ENCODE peak calls at places on chromosomes 5 and 9, in four cellular contexts. Y is K562, M is HepG2, X is GM12878. F is an unnamed sample.

GRCh38 chr5:148776780-148777179 is 49.6 kb upstream of the ADRB2 start:
- DNase-seq in X (no peak), Y (no peak), M (no peak), F (no peak)

GRCh38 chr5:142543951-142544753 is 141.7 kb downstream of the FGF1 start:
- DNase-seq in Y (no peak), M (no peak), X (no peak), F (no peak)

GRCh38 chr5:10301842-10302610 is 5.7 kb downstream of the CMBL start:
- DNase-seq in M (no peak), Y (no peak), X (no peak), F (no peak)

GRCh38 chr9:134313470-134313869 is 12.8 kb upstream of the RXRA start:
- DNase-seq in Y (no peak), M (no peak), X (no peak), F (no peak)

GRCh38 chr9:108830292-108830691 is 25.5 kb downstream of the ACTL7B start:
- DNase-seq in M (no peak), X (no peak), Y (no peak), F (no peak)

GRCh38 chr5:132190161-132190817 is 37.4 kb downstream of the P4HA2 start:
- DNase-seq in X (no peak), M (peak), Y (peak), F (peak)

GRCh38 chr5:134026521-134027202 is 21.9 kb upstream of the VDAC1 start:
- DNase-seq in Y (peak), M (peak), X (no peak), F (peak)

GRCh38 chr5:75610201-75610600 is 1.1 kb upstream of the ANKDD1B start:
- DNase-seq in Y (no peak), X (no peak), M (no peak), F (no peak)

GRCh38 chr5:110354341-110354740 is 372.1 kb downstream of the TMEM232 start:
- DNase-seq in X (no peak), M (no peak), Y (no peak), F (no peak)

GRCh38 chr9:35142037-35142436 is 19.8 kb upstream of the UNC13B start:
- DNase-seq in X (no peak), M (no peak), Y (no peak), F (no peak)

GRCh38 chr5:127961006-127961763 is 122.4 kb upstream of the SLC12A2 start:
- DNase-seq in M (no peak), X (no peak), Y (no peak), F (no peak)

GRCh38 chr9:124215956-124216355 is 41.8 kb upstream of the NEK6 start:
- DNase-seq in Y (no peak), M (no peak), X (no peak), F (no peak)

GRCh38 chr5:139494256-139494655 is 11.7 kb upstream of the STING1 start:
- DNase-seq in X (no peak), Y (no peak), M (no peak), F (no peak)

GRCh38 chr5:141657937-141658545 is 6.8 kb upstream of the FCHSD1 start:
- DNase-seq in X (no peak), M (peak), Y (peak), F (no peak)

GRCh38 chr5:174329738-174330137 is 284.2 kb downstream of the NSG2 start:
- DNase-seq in Y (no peak), M (no peak), X (no peak), F (no peak)

GRCh38 chr5:32598270-32598937 is 13.0 kb downstream of the SUB1 start:
- DNase-seq in Y (no peak), M (no peak), X (no peak), F (no peak)

GRCh38 chr9:37390759-37391158 is 31.7 kb upstream of the GRHPR start:
- DNase-seq in Y (peak), M (peak), X (peak), F (peak)

GRCh38 chr5:31502506-31502905 is 29.4 kb downstream of the DROSHA start:
- DNase-seq in Y (no peak), X (no peak), M (no peak), F (no peak)

GRCh38 chr5:154196955-154197652 is 6.6 kb downstream of the GALNT10 start:
- DNase-seq in M (peak), Y (peak), X (no peak), F (no peak)

GRCh38 chr9:134916161-134916665 is 1.5 kb downstream of the FCN1 start:
- DNase-seq in X (no peak), M (no peak), Y (no peak), F (no peak)

GRCh38 chr5:83549681-83550080 is 78.1 kb downstream of the VCAN start:
- DNase-seq in M (no peak), X (no peak), Y (no peak), F (no peak)

GRCh38 chr5:123204224-123204623 is 115.2 kb downstream of the PRDM6 start:
- DNase-seq in Y (no peak), X (no peak), M (no peak), F (no peak)

GRCh38 chr5:6748142-6748541 is 34.9 kb downstream of the TENT4A start:
- DNase-seq in X (no peak), M (no peak), Y (no peak), F (no peak)

GRCh38 chr9:70865471-70865870 is 255.9 kb downstream of the TRPM3 start:
- DNase-seq in Y (no peak), M (no peak), X (no peak), F (no peak)

GRCh38 chr5:32720295-32720694 is 9.2 kb downstream of the NPR3 start:
- DNase-seq in M (no peak), X (no peak), Y (no peak), F (no peak)

GRCh38 chr5:10199700-10200099 is 50.0 kb downstream of the ATPSCKMT start:
- DNase-seq in M (no peak), Y (no peak), X (no peak), F (no peak)

GRCh38 chr5:103232393-103232999 is 26.1 kb upstream of the MACIR start:
- DNase-seq in M (peak), X (no peak), Y (peak), F (peak)

GRCh38 chr5:93915142-93915553 is 173.7 kb upstream of the POU5F2 start:
- DNase-seq in X (peak), Y (no peak), M (peak), F (peak)

DNA sequence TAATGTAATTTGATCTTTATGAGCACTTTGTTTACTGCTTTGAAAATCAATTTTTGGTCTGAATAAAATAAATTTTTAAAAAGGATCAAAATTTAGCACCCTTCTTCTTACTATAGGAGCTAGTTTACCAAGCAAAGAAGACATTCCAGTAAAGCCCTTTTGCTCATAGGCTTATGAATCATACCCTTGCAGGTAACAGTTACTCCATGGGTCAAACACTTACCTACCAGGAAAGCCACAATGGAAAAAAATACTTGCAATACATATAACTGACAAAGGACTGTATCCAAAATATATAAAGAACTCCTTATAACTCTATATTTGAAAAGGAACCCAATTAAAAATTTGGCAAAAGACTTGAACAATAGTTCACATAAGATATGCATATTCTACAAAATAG is 66.6 kb downstream of the SHOC1 start:
- DNase-seq in M (no peak), X (no peak), Y (no peak), F (no peak)
- TF ChIP-seq FOXK2 in M (no peak), X (no peak), Y (no peak), F (no peak)

DNA sequence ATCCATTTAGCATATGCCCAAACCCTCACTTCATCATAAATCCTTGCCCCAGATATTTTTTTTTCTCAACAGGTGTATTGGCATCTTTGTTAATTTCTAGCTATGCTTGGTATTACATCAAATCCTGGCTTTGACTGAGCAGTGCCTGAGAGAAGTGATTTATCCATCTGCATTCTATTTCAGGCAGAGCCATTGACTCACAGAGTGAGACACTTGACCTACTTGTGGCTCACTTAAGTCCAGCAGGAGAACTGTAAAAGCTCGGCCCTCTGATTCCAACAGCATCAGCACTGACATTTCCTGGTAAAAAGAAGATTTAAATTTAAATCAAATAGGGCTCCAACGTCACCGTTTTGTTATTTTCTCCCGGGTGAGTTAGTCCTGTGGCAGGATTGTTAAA is 93.4 kb downstream of the PLK2 start:
- DNase-seq in M (no peak), X (no peak), Y (no peak), F (no peak)
- TF ChIP-seq SP1 in M (no peak), X (no peak), Y (no peak), F (no peak)

GRCh38 chr9:22237497-22238363 is 208.9 kb upstream of the DMRTA1 start:
- DNase-seq in Y (no peak), M (peak), X (no peak), F (no peak)
- TF ChIP-seq BHLHE40 in Y (no peak), M (no peak), X (no peak), F (no peak)

GRCh38 chr5:56951131-56951945 is 585 bp downstream of the MIER3 start:
- DNase-seq in X (no peak), Y (peak), M (no peak), F (peak)
- TF ChIP-seq FOXK2 in X (no peak), Y (no peak), M (no peak), F (no peak)

GRCh38 chr5:78500028-78500427 is 139.6 kb downstream of the SCAMP1 start:
- DNase-seq in Y (no peak), X (no peak), M (no peak), F (no peak)

GRCh38 chr5:78503958-78504357 is 143.5 kb downstream of the SCAMP1 start:
- DNase-seq in M (no peak), X (no peak), Y (no peak), F (no peak)

GRCh38 chr5:78504726-78505431 is 143.7 kb downstream of the LHFPL2 start:
- DNase-seq in Y (no peak), M (no peak), X (no peak), F (peak)

GRCh38 chr5:78499485-78499884 is 139.1 kb downstream of the SCAMP1 start:
- DNase-seq in M (no peak), Y (no peak), X (no peak), F (no peak)

GRCh38 chr5:78501411-78502338 is 141.3 kb downstream of the SCAMP1 start:
- DNase-seq in X (no peak), M (no peak), Y (no peak), F (no peak)
- TF ChIP-seq SP1 in X (no peak), M (no peak), Y (no peak), F (no peak)

GRCh38 chr9:89750117-89750551 is 145.3 kb downstream of the GADD45G start:
- DNase-seq in X (no peak), M (no peak), Y (no peak), F (no peak)
- TF ChIP-seq BHLHE40 in X (no peak), M (no peak), Y (no peak), F (no peak)

GRCh38 chr5:170538096-170538465 is 34.3 kb downstream of the KCNIP1 start:
- DNase-seq in M (no peak), Y (no peak), X (no peak), F (no peak)
- TF ChIP-seq FOXK2 in M (no peak), Y (no peak), X (no peak), F (no peak)

DNA sequence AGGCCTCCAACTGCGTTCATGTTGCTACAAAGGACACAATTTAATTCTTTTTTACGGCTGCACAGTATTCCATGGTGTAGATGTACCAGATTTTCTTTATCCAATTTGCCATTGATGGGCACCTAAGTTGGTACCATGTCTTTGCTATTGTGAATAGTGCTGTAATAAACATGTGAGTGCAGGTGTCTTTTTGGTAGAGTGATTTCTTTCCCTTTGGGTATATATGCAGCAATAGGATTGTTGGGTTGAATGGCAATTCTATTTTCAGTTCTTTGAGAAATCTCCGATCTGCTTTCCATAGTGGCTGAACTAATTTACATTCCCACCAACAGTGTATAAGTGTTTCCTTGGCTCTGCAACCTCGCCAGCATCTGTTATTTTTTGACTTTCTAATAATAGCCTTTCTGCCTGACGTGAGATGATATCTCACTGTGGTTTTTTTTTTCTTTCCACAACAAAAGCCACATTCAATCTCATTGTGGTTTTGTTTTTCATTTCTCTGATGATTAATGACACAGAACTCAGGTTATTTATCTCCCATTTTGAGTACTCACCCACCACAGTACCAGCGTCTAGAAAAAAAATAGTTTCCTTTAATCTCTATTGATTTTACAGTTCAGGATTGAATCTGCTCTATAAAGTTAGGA is 21.9 kb downstream of the ARRDC3 start:
- DNase-seq in X (peak), Y (no peak), M (no peak), F (no peak)
- TF ChIP-seq SP1 in X (no peak), Y (no peak), M (no peak), F (no peak)

GRCh38 chr5:43359738-43360137 is 46.5 kb upstream of the HMGCS1 start:
- DNase-seq in X (no peak), M (no peak), Y (no peak), F (no peak)
- TF ChIP-seq BHLHE40 in X (no peak), M (no peak), Y (no peak), F (no peak)